ENCODE peak calls at places on chromosomes 6 and 20, in seven cellular contexts. F is COR-L47; M is kidney tubule cell; C is AG10803; O is cerebellum; P is T-helper 1 cell; E is stimulated activated CD8-positive, alpha-beta memory T cell treated with anti-CD3 and anti-CD28 coated beads, Interleukin-12 subunit alpha, Interleukin-12 subunit beta, amount 100 ng/mL, for 4 hours. A is an unnamed sample.

GRCh38 chr20:1489328-1489727 is 1.9 kb downstream of the SIRPB2 start:
- DNase-seq in F (no peak), M (no peak), C (no peak), O (no peak), P (no peak), E (no peak), A (no peak)

GRCh38 chr6:162409986-162410715 is 317.4 kb downstream of the PRKN start:
- DNase-seq in F (no peak), M (no peak), C (no peak), O (no peak), P (no peak), E (no peak), A (no peak)

GRCh38 chr20:1894951-1895673 is at the start of gene SIRPA:
- DNase-seq in F (peak; percentile 16), M (peak; percentile 66), C (peak; percentile 69), O (peak; percentile 84), P (no peak), E (no peak), A (peak; percentile 89)

GRCh38 chr20:23659989-23660837 is 22.5 kb upstream of the CST3 start:
- DNase-seq in F (no peak), M (peak; percentile 12), C (peak; percentile 44), O (no peak), P (no peak), E (no peak), A (no peak)

GRCh38 chr20:14937846-14938245 is 600.4 kb upstream of the FLRT3 start:
- DNase-seq in F (no peak), M (no peak), C (no peak), O (no peak), P (no peak), E (no peak), A (no peak)

GRCh38 chr20:43925215-43925614 is 10.6 kb downstream of the TOX2 start:
- DNase-seq in F (no peak), M (no peak), C (no peak), O (no peak), P (peak; percentile 25), E (peak; percentile 58), A (no peak)

GRCh38 chr6:21946298-21946783 is 350.5 kb downstream of the PRL start:
- DNase-seq in F (no peak), M (peak; percentile 99), C (peak; percentile 99), O (no peak), P (no peak), E (no peak), A (no peak)

GRCh38 chr6:56652994-56653393 is 10.3 kb upstream of the DST start:
- DNase-seq in F (no peak), M (peak; percentile 70), C (peak; percentile 78), O (no peak), P (no peak), E (no peak), A (no peak)

GRCh38 chr6:63964347-63964746 is 328.7 kb downstream of the PHF3 start:
- DNase-seq in F (no peak), M (no peak), C (no peak), O (no peak), P (no peak), E (no peak), A (no peak)

GRCh38 chr6:35025241-35026188 is 115.6 kb downstream of the TCP11 start:
- DNase-seq in F (no peak), M (peak; percentile 9), C (no peak), O (no peak), P (no peak), E (no peak), A (no peak)

GRCh38 chr6:12602951-12603710 is 113.4 kb upstream of the PHACTR1 start:
- DNase-seq in F (peak; percentile 13), M (peak; percentile 72), C (peak; percentile 88), O (peak; percentile 6), P (no peak), E (no peak), A (no peak)

GRCh38 chr6:37889015-37889885 is 69.7 kb downstream of the ZFAND3 start:
- DNase-seq in F (no peak), M (peak; percentile 13), C (peak; percentile 20), O (no peak), P (no peak), E (no peak), A (no peak)

GRCh38 chr6:39664173-39664572 is 61.0 kb downstream of the KIF6 start:
- DNase-seq in F (no peak), M (no peak), C (no peak), O (no peak), P (no peak), E (no peak), A (no peak)

GRCh38 chr20:23668477-23668951 is 20.3 kb downstream of the CST4 start:
- DNase-seq in F (peak; percentile 53), M (peak; percentile 68), C (peak; percentile 39), O (peak; percentile 23), P (peak; percentile 26), E (no peak), A (peak; percentile 59)

GRCh38 chr20:45433316-45433715 is 17.4 kb downstream of the PIGT start:
- DNase-seq in F (no peak), M (no peak), C (peak; percentile 87), O (no peak), P (no peak), E (no peak), A (no peak)

GRCh38 chr6:87473419-87473903 is 687 bp downstream of the SLC35A1 start:
- DNase-seq in F (peak; percentile 23), M (peak; percentile 47), C (peak; percentile 42), O (peak; percentile 63), P (peak; percentile 73), E (no peak), A (peak; percentile 79)

GRCh38 chr6:37648465-37649330 is 49.0 kb downstream of the MDGA1 start:
- DNase-seq in F (no peak), M (peak; percentile 16), C (no peak), O (no peak), P (peak; percentile 70), E (no peak), A (peak; percentile 32)

GRCh38 chr6:7907159-7907558 is 3.4 kb downstream of the TXNDC5 start:
- DNase-seq in F (no peak), M (no peak), C (no peak), O (no peak), P (no peak), E (no peak), A (no peak)

GRCh38 chr20:57629976-57630525 is 9.8 kb upstream of the ZBP1 start:
- DNase-seq in F (no peak), M (no peak), C (no peak), O (no peak), P (no peak), E (no peak), A (no peak)

GRCh38 chr6:45900808-45901752 is 114.6 kb downstream of the CLIC5 start:
- DNase-seq in F (no peak), M (peak; percentile 9), C (peak; percentile 74), O (no peak), P (no peak), E (no peak), A (no peak)

GRCh38 chr6:136069119-136069518 is 181.0 kb downstream of the MTFR2 start:
- DNase-seq in F (no peak), M (peak; percentile 78), C (peak; percentile 88), O (no peak), P (no peak), E (no peak), A (no peak)

GRCh38 chr20:45441746-45442145 is 25.8 kb downstream of the PIGT start:
- DNase-seq in F (no peak), M (no peak), C (no peak), O (no peak), P (no peak), E (no peak), A (no peak)

GRCh38 chr6:111573118-111573883 is 32.4 kb downstream of the TRAF3IP2 start:
- DNase-seq in F (no peak), M (peak; percentile 57), C (peak; percentile 72), O (no peak), P (no peak), E (no peak), A (no peak)

GRCh38 chr6:26659042-26659359 is 545 bp downstream of the ZNF322 start:
- DNase-seq in F (no peak), M (no peak), C (no peak), O (peak; percentile 27), P (no peak), E (no peak), A (no peak)

GRCh38 chr6:80316655-80317332 is 210.3 kb downstream of the BCKDHB start:
- DNase-seq in F (no peak), M (no peak), C (peak; percentile 57), O (peak; percentile 2), P (no peak), E (no peak), A (no peak)

GRCh38 chr6:96345501-96345900 is 176.1 kb upstream of the UFL1 start:
- DNase-seq in F (no peak), M (no peak), C (no peak), O (no peak), P (no peak), E (no peak), A (no peak)

GRCh38 chr20:3239026-3239866 is at the start of gene SLC4A11:
- DNase-seq in F (no peak), M (peak; percentile 74), C (peak; percentile 62), O (peak; percentile 31), P (peak; percentile 34), E (peak; percentile 15), A (peak; percentile 77)

GRCh38 chr6:131960371-131961133 is 9.4 kb upstream of the CCN2 start:
- DNase-seq in F (no peak), M (no peak), C (peak; percentile 53), O (no peak), P (no peak), E (no peak), A (no peak)

GRCh38 chr6:7697820-7698623 is 27.9 kb upstream of the BMP6 start:
- DNase-seq in F (no peak), M (peak; percentile 85), C (peak; percentile 89), O (no peak), P (no peak), E (no peak), A (no peak)

GRCh38 chr6:42188406-42188805 is 6.3 kb downstream of the GUCA1B start:
- DNase-seq in F (no peak), M (no peak), C (no peak), O (no peak), P (no peak), E (no peak), A (no peak)

GRCh38 chr6:30508890-30509736 is 19.8 kb downstream of the HLA-E start:
- DNase-seq in F (no peak), M (peak; percentile 48), C (peak; percentile 42), O (no peak), P (peak; percentile 87), E (no peak), A (no peak)

GRCh38 chr6:55704421-55704820 is 125.4 kb upstream of the HMGCLL1 start:
- DNase-seq in F (no peak), M (peak; percentile 78), C (peak; percentile 1), O (no peak), P (no peak), E (no peak), A (no peak)

GRCh38 chr6:125798734-125799510 is 8.2 kb downstream of the NCOA7 start:
- DNase-seq in F (no peak), M (peak; percentile 55), C (peak; percentile 44), O (no peak), P (no peak), E (no peak), A (no peak)

GRCh38 chr6:3456395-3456767 is 469 bp downstream of the SLC22A23 start:
- DNase-seq in F (no peak), M (no peak), C (no peak), O (peak; percentile 34), P (no peak), E (no peak), A (no peak)

GRCh38 chr20:62427172-62428007 is at the start of gene RBBP8NL:
- DNase-seq in F (peak; percentile 21), M (peak; percentile 66), C (no peak), O (no peak), P (no peak), E (no peak), A (peak; percentile 91)

GRCh38 chr20:51036226-51036625 is 13.3 kb upstream of the KCNG1 start:
- DNase-seq in F (no peak), M (no peak), C (peak; percentile 63), O (no peak), P (no peak), E (no peak), A (no peak)

GRCh38 chr6:1031671-1032070 is 280.2 kb upstream of the FOXQ1 start:
- DNase-seq in F (no peak), M (no peak), C (no peak), O (no peak), P (no peak), E (no peak), A (no peak)

GRCh38 chr20:11870411-11870810 is 47.3 kb upstream of the BTBD3 start:
- DNase-seq in F (no peak), M (no peak), C (no peak), O (no peak), P (no peak), E (no peak), A (no peak)

A was measured in upper lobe of left lung.